ENCODE peak calls at places on chromosomes 3 and 15, in four cellular contexts. B is mammary epithelial cell, W is fibroblast of lung, M is neuronal stem cell. T is an unnamed sample.

GRCh38 chr15:82066455-82066854 is 20.6 kb upstream of the MEX3B start:
- DNase-seq in B (no peak), W (no peak), M (no peak), T (no peak)

GRCh38 chr15:73426458-73426994 is 16.4 kb upstream of the REC114 start:
- DNase-seq in B (no peak), W (no peak), M (no peak), T (no peak)

GRCh38 chr3:1540686-1541085 is 447.9 kb downstream of the CNTN6 start:
- DNase-seq in B (no peak), W (no peak), M (no peak), T (no peak)

GRCh38 chr3:126998728-126999127 is 15.8 kb downstream of the PLXNA1 start:
- DNase-seq in B (no peak), W (no peak), M (no peak), T (no peak)

GRCh38 chr3:73745429-73746247 is 120.9 kb upstream of the PDZRN3 start:
- DNase-seq in B (no peak), W (peak), M (no peak), T (no peak)

GRCh38 chr3:175082631-175083030 is 223.5 kb downstream of the NAALADL2 start:
- DNase-seq in B (no peak), W (no peak), M (no peak), T (no peak)

GRCh38 chr3:54353547-54354339 is 231.4 kb downstream of the CACNA2D3 start:
- DNase-seq in B (no peak), W (no peak), M (no peak), T (no peak)

GRCh38 chr15:94026458-94026967 is 204.8 kb upstream of the MCTP2 start:
- DNase-seq in B (peak), W (peak), M (no peak), T (peak)

GRCh38 chr3:159881828-159882309 is 106.8 kb upstream of the IL12A start:
- DNase-seq in B (peak), W (no peak), M (no peak), T (peak)

GRCh38 chr3:114336857-114337256 is 43.0 kb downstream of the TIGIT start:
- DNase-seq in B (no peak), W (no peak), M (no peak), T (no peak)

GRCh38 chr3:98980915-98981596 is 79.6 kb upstream of the DCBLD2 start:
- DNase-seq in B (peak), W (no peak), M (no peak), T (no peak)

GRCh38 chr15:48493084-48493762 is 152.3 kb downstream of the FBN1 start:
- DNase-seq in B (peak), W (peak), M (no peak), T (no peak)

GRCh38 chr3:13787533-13787932 is 92.3 kb downstream of the WNT7A start:
- DNase-seq in B (no peak), W (no peak), M (no peak), T (no peak)

GRCh38 chr15:68302729-68303128 is 25.2 kb downstream of the FEM1B start:
- DNase-seq in B (no peak), W (no peak), M (no peak), T (no peak)

GRCh38 chr3:172104471-172105072 is 65.2 kb downstream of the FNDC3B start:
- DNase-seq in B (peak), W (no peak), M (peak), T (no peak)

GRCh38 chr3:168467085-168467714 is 371.5 kb upstream of the GOLIM4 start:
- DNase-seq in B (peak), W (peak), M (peak), T (no peak)

GRCh38 chr3:153289334-153289808 is 127.3 kb downstream of the RAP2B start:
- DNase-seq in B (peak), W (peak), M (no peak), T (no peak)

GRCh38 chr3:15633159-15633558 is 31.6 kb downstream of the BTD start:
- DNase-seq in B (no peak), W (no peak), M (no peak), T (no peak)

GRCh38 chr3:19526071-19526470 is 377.8 kb downstream of the KCNH8 start:
- DNase-seq in B (no peak), W (no peak), M (no peak), T (no peak)

GRCh38 chr15:83604549-83604948 is 49.4 kb upstream of the ADAMTSL3 start:
- DNase-seq in B (no peak), W (no peak), M (no peak), T (no peak)

GRCh38 chr3:11467875-11468274 is 175.8 kb downstream of the VGLL4 start:
- DNase-seq in B (no peak), W (no peak), M (no peak), T (no peak)

GRCh38 chr3:38226273-38226672 is 39.3 kb upstream of the SLC22A13 start:
- DNase-seq in B (peak), W (no peak), M (no peak), T (no peak)

GRCh38 chr3:42575137-42575741 is 6.5 kb downstream of the SEC22C start:
- DNase-seq in B (no peak), W (no peak), M (no peak), T (no peak)

GRCh38 chr3:72299321-72299802 is 514.4 kb upstream of the PROK2 start:
- DNase-seq in B (peak), W (no peak), M (no peak), T (no peak)

GRCh38 chr3:194577985-194578905 is 55.0 kb downstream of the TMEM44 start:
- DNase-seq in B (peak), W (peak), M (no peak), T (no peak)

GRCh38 chr3:132981746-132982145 is 56.4 kb upstream of the TMEM108 start:
- DNase-seq in B (no peak), W (no peak), M (no peak), T (no peak)

GRCh38 chr3:132980102-132980501 is 58.1 kb upstream of the TMEM108 start:
- DNase-seq in B (no peak), W (no peak), M (no peak), T (no peak)

GRCh38 chr3:132974086-132974485 is 64.1 kb upstream of the TMEM108 start:
- DNase-seq in B (no peak), W (no peak), M (no peak), T (no peak)

GRCh38 chr3:132979606-132980005 is 58.6 kb upstream of the TMEM108 start:
- DNase-seq in B (no peak), W (no peak), M (no peak), T (no peak)

DNA sequence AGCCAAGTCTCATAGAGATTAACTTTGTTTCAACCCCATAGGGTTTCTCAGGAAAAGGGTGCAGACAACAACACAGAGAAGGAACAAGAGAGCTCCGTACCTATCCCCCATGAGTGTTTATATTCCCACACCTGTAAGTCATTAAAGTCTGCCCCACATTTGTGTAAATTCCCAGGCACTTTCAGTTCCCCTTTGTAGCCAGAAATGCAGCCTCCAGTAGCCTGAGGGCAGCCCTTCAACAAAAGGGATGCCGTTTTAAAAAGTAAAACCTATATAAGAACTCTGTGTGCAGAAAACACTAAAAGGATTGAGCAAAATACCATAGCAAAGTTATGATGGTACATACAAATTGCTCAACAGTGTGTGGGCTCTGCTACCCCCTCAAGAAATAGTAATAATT is 59.7 kb upstream of the TMEM108 start:
- DNase-seq in B (no peak), W (no peak), M (no peak), T (no peak)
- H2AFZ ChIP-seq in B (no peak), W (no peak), M (no peak), T (no peak)

DNA sequence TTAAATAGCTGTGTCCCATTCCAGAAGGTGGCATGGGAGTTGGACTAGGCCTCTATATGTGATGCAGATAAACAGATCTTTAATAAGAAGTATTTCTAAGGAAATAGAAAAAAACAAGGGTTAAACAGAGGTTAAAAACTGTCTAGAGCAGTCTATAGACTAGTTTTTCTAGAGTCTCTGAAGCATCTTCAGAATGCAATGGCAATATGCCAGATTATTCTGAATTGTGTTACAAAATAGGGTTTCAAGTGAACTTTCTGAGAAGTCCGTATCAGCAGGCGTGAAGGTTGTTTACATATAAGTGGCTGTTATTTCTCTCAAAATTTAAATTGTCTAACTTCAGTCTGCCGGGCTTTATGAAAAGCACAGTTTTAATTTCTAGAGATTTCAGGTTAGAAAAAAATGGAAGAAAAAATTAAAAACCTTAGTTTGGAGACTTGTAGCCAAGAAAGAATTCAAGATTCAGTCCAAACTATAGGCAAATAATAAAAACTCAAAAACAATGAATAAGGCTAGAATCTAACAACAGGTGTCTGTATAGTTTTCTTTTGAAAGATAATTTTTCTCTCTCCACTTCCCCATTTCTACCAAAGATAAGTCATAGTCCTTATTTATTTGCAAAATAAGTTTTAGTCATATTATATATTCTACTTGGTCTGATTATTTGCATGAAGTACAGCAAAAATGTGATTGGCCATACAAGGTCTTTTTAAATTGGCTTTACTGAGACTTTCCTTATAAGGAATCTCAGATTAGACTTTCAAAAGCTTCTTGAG is 55.2 kb downstream of the OSTN start:
- DNase-seq in B (no peak), W (peak), M (no peak), T (no peak)
- H2AFZ ChIP-seq in B (no peak), W (no peak), M (no peak), T (no peak)

GRCh38 chr15:39079296-39079834 is 501.5 kb upstream of the THBS1 start:
- DNase-seq in B (peak), W (peak), M (no peak), T (peak)

GRCh38 chr15:39088186-39088585 is 492.7 kb upstream of the THBS1 start:
- DNase-seq in B (no peak), W (no peak), M (no peak), T (no peak)

GRCh38 chr15:39083213-39083612 is 497.7 kb upstream of the THBS1 start:
- DNase-seq in B (peak), W (no peak), M (no peak), T (no peak)

GRCh38 chr15:39084683-39085530 is 496.0 kb upstream of the THBS1 start:
- DNase-seq in B (peak), W (peak), M (no peak), T (no peak)
- H2AFZ ChIP-seq in B (no peak), W (peak), M (no peak), T (no peak)

DNA sequence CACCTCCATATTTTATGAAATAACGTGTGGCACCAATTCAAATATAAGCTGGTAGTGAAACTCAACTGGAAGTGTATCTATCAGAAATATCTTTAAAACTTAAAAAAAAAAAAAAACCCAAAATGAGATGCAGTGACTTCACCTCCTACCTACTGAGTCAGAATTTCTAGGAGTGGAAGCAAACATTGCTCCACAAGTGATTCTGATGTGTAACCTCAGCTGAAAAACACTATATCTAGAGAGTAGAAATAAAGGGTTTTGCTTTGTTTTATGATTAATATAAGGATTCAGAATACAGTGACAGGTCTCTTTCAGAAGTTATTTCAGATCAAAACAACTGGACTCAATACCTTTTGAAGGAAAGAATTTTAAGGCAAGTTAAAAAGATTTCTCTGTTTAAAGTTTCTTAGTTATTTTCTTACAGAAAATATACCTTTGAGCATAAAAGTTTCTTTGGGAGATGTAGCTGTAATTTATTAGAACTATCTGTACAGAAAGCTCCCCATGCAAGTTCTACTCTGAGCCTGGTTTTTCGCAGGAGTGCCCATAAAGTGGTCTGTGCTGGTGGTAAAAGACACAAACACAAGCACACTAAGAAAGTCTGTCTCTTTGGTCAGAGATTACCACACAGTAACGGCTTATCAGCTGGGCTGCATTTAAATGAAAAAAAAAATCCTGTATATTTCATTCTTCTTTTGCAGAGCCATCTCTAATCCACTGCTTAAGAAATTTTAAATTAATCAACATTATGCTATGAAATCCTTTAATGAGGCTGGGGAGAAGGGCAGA is 59.9 kb upstream of the PPIB start:
- DNase-seq in B (peak), W (no peak), M (no peak), T (no peak)
- H2AFZ ChIP-seq in B (no peak), W (no peak), M (no peak), T (no peak)

DNA sequence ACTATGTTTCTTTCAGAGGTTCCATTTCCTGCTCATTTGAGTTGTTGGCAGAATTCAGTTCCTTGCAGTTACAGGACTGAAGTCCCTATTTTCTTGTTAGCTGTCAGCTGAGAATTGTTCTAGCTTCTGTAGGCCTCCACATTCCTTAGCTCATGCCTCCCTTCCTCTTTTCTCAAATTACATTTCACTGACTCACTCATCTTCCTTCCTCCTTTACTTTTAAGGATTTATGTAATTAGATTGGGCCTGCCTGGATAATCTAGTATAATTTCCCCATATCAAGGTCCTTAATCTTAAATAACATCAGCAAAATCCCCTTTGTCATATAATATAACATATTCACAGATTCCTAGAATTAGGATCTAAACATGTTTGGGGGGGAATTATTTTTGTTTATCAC is 40.6 kb upstream of the RBMS3 start:
- DNase-seq in B (peak), W (peak), M (no peak), T (no peak)
- H2AFZ ChIP-seq in B (peak), W (peak), M (no peak), T (peak)

GRCh38 chr3:184135911-184136260 is 728 bp downstream of the EIF2B5 start:
- DNase-seq in B (no peak), W (no peak), M (no peak), T (no peak)
- H2AFZ ChIP-seq in B (peak), W (no peak), M (peak), T (peak)

GRCh38 chr3:185988080-185988815 is 50.4 kb upstream of the TRA2B start:
- DNase-seq in B (no peak), W (no peak), M (no peak), T (no peak)
- H2AFZ ChIP-seq in B (no peak), W (no peak), M (no peak), T (no peak)

T was measured in keratinocyte.